ENCODE peak calls at places on chromosomes 16 and 17, in nine cellular contexts. One of them, this sample, is unnamed.
A peak's percentile ranks its signal among the peaks of the same experiment; 100 is the strongest.

GRCh38 chr16:78655481-78656114 is 556.1 kb downstream of the WWOX start:
- DNase-seq in left lobe of liver: no peak
- DNase-seq in small intestine: no peak
- DNase-seq in stimulated activated effector memory CD8-positive, alpha-beta T cell treated with anti-CD3 and anti-CD28 coated beads, Interleukin-12 subunit alpha, Interleukin-12 subunit beta, amount 100 ng/mL, for 72 hours: no peak
- DNase-seq in midbrain: no peak
- DNase-seq in NCI-H446: no peak
- DNase-seq in activated T-helper 2 cell treated with anti-CD3 and anti-CD28 coated beads, Interferon-gamma antibody, Interleukin-2, Interleukin-4, amounts not matched to agents 10 μg/mL and 5 μg/mL and 100 μg/mL, durations not matched to agents 14 hours and 24 hours and 36 hours: no peak
- DNase-seq in head of caudate nucleus: no peak
- DNase-seq in renal cortical epithelial cell: no peak
- DNase-seq in this sample: no peak

GRCh38 chr16:51009813-51010212 is 141.3 kb downstream of the SALL1 start:
- DNase-seq in activated T-helper 2 cell treated with anti-CD3 and anti-CD28 coated beads, Interferon-gamma antibody, Interleukin-2, Interleukin-4, amounts not matched to agents 10 μg/mL and 5 μg/mL and 100 μg/mL, durations not matched to agents 14 hours and 24 hours and 36 hours: no peak
- DNase-seq in NCI-H446: no peak
- DNase-seq in left lobe of liver: no peak
- DNase-seq in head of caudate nucleus: no peak
- DNase-seq in stimulated activated effector memory CD8-positive, alpha-beta T cell treated with anti-CD3 and anti-CD28 coated beads, Interleukin-12 subunit alpha, Interleukin-12 subunit beta, amount 100 ng/mL, for 72 hours: no peak
- DNase-seq in midbrain: no peak
- DNase-seq in small intestine: no peak
- DNase-seq in renal cortical epithelial cell: no peak
- DNase-seq in this sample: no peak

GRCh38 chr17:64355536-64356303 is 34.9 kb downstream of the PECAM1 start:
- DNase-seq in stimulated activated effector memory CD8-positive, alpha-beta T cell treated with anti-CD3 and anti-CD28 coated beads, Interleukin-12 subunit alpha, Interleukin-12 subunit beta, amount 100 ng/mL, for 72 hours: no peak
- DNase-seq in midbrain: no peak
- DNase-seq in head of caudate nucleus: no peak
- DNase-seq in activated T-helper 2 cell treated with anti-CD3 and anti-CD28 coated beads, Interferon-gamma antibody, Interleukin-2, Interleukin-4, amounts not matched to agents 10 μg/mL and 5 μg/mL and 100 μg/mL, durations not matched to agents 14 hours and 24 hours and 36 hours: no peak
- DNase-seq in NCI-H446: no peak
- DNase-seq in left lobe of liver: no peak
- DNase-seq in small intestine: no peak
- DNase-seq in renal cortical epithelial cell: no peak
- DNase-seq in this sample: no peak

GRCh38 chr17:78377858-78378224 is 608 bp upstream of the PGS1 start:
- DNase-seq in renal cortical epithelial cell: no peak
- DNase-seq in small intestine: peak; percentile 31
- DNase-seq in midbrain: no peak
- DNase-seq in stimulated activated effector memory CD8-positive, alpha-beta T cell treated with anti-CD3 and anti-CD28 coated beads, Interleukin-12 subunit alpha, Interleukin-12 subunit beta, amount 100 ng/mL, for 72 hours: peak; percentile 55
- DNase-seq in NCI-H446: no peak
- DNase-seq in head of caudate nucleus: no peak
- DNase-seq in left lobe of liver: no peak
- DNase-seq in activated T-helper 2 cell treated with anti-CD3 and anti-CD28 coated beads, Interferon-gamma antibody, Interleukin-2, Interleukin-4, amounts not matched to agents 10 μg/mL and 5 μg/mL and 100 μg/mL, durations not matched to agents 14 hours and 24 hours and 36 hours: no peak
- DNase-seq in this sample: no peak

GRCh38 chr16:88925540-88925887 is 51.5 kb downstream of the CBFA2T3 start:
- DNase-seq in midbrain: no peak
- DNase-seq in stimulated activated effector memory CD8-positive, alpha-beta T cell treated with anti-CD3 and anti-CD28 coated beads, Interleukin-12 subunit alpha, Interleukin-12 subunit beta, amount 100 ng/mL, for 72 hours: no peak
- DNase-seq in NCI-H446: no peak
- DNase-seq in left lobe of liver: no peak
- DNase-seq in small intestine: no peak
- DNase-seq in activated T-helper 2 cell treated with anti-CD3 and anti-CD28 coated beads, Interferon-gamma antibody, Interleukin-2, Interleukin-4, amounts not matched to agents 10 μg/mL and 5 μg/mL and 100 μg/mL, durations not matched to agents 14 hours and 24 hours and 36 hours: no peak
- DNase-seq in head of caudate nucleus: no peak
- DNase-seq in renal cortical epithelial cell: no peak
- DNase-seq in this sample: no peak

GRCh38 chr17:43368740-43369506 is 29.9 kb upstream of the ARL4D start:
- DNase-seq in NCI-H446: no peak
- DNase-seq in renal cortical epithelial cell: peak; percentile 63
- DNase-seq in activated T-helper 2 cell treated with anti-CD3 and anti-CD28 coated beads, Interferon-gamma antibody, Interleukin-2, Interleukin-4, amounts not matched to agents 10 μg/mL and 5 μg/mL and 100 μg/mL, durations not matched to agents 14 hours and 24 hours and 36 hours: peak; percentile 60
- DNase-seq in left lobe of liver: peak; percentile 85
- DNase-seq in head of caudate nucleus: peak; percentile 90
- DNase-seq in midbrain: peak; percentile 84
- DNase-seq in stimulated activated effector memory CD8-positive, alpha-beta T cell treated with anti-CD3 and anti-CD28 coated beads, Interleukin-12 subunit alpha, Interleukin-12 subunit beta, amount 100 ng/mL, for 72 hours: peak; percentile 84
- DNase-seq in small intestine: peak; percentile 81
- DNase-seq in this sample: peak; percentile 85

GRCh38 chr16:54546481-54546880 is 259.9 kb upstream of the IRX3 start:
- DNase-seq in left lobe of liver: no peak
- DNase-seq in stimulated activated effector memory CD8-positive, alpha-beta T cell treated with anti-CD3 and anti-CD28 coated beads, Interleukin-12 subunit alpha, Interleukin-12 subunit beta, amount 100 ng/mL, for 72 hours: no peak
- DNase-seq in midbrain: peak; percentile 6
- DNase-seq in head of caudate nucleus: no peak
- DNase-seq in renal cortical epithelial cell: no peak
- DNase-seq in activated T-helper 2 cell treated with anti-CD3 and anti-CD28 coated beads, Interferon-gamma antibody, Interleukin-2, Interleukin-4, amounts not matched to agents 10 μg/mL and 5 μg/mL and 100 μg/mL, durations not matched to agents 14 hours and 24 hours and 36 hours: no peak
- DNase-seq in small intestine: no peak
- DNase-seq in NCI-H446: no peak
- DNase-seq in this sample: no peak

GRCh38 chr17:60699090-60699489 is 21.4 kb downstream of the BCAS3 start:
- DNase-seq in renal cortical epithelial cell: no peak
- DNase-seq in small intestine: no peak
- DNase-seq in head of caudate nucleus: no peak
- DNase-seq in left lobe of liver: no peak
- DNase-seq in midbrain: no peak
- DNase-seq in activated T-helper 2 cell treated with anti-CD3 and anti-CD28 coated beads, Interferon-gamma antibody, Interleukin-2, Interleukin-4, amounts not matched to agents 10 μg/mL and 5 μg/mL and 100 μg/mL, durations not matched to agents 14 hours and 24 hours and 36 hours: no peak
- DNase-seq in NCI-H446: no peak
- DNase-seq in stimulated activated effector memory CD8-positive, alpha-beta T cell treated with anti-CD3 and anti-CD28 coated beads, Interleukin-12 subunit alpha, Interleukin-12 subunit beta, amount 100 ng/mL, for 72 hours: no peak
- DNase-seq in this sample: no peak

GRCh38 chr16:56438042-56438441 is 12.7 kb upstream of the AMFR start:
- DNase-seq in NCI-H446: no peak
- DNase-seq in renal cortical epithelial cell: no peak
- DNase-seq in activated T-helper 2 cell treated with anti-CD3 and anti-CD28 coated beads, Interferon-gamma antibody, Interleukin-2, Interleukin-4, amounts not matched to agents 10 μg/mL and 5 μg/mL and 100 μg/mL, durations not matched to agents 14 hours and 24 hours and 36 hours: no peak
- DNase-seq in head of caudate nucleus: no peak
- DNase-seq in stimulated activated effector memory CD8-positive, alpha-beta T cell treated with anti-CD3 and anti-CD28 coated beads, Interleukin-12 subunit alpha, Interleukin-12 subunit beta, amount 100 ng/mL, for 72 hours: no peak
- DNase-seq in midbrain: no peak
- DNase-seq in small intestine: no peak
- DNase-seq in left lobe of liver: no peak
- DNase-seq in this sample: no peak

GRCh38 chr17:55642741-55643140 is 79.9 kb downstream of the TMEM100 start:
- DNase-seq in activated T-helper 2 cell treated with anti-CD3 and anti-CD28 coated beads, Interferon-gamma antibody, Interleukin-2, Interleukin-4, amounts not matched to agents 10 μg/mL and 5 μg/mL and 100 μg/mL, durations not matched to agents 14 hours and 24 hours and 36 hours: no peak
- DNase-seq in stimulated activated effector memory CD8-positive, alpha-beta T cell treated with anti-CD3 and anti-CD28 coated beads, Interleukin-12 subunit alpha, Interleukin-12 subunit beta, amount 100 ng/mL, for 72 hours: no peak
- DNase-seq in renal cortical epithelial cell: no peak
- DNase-seq in left lobe of liver: no peak
- DNase-seq in midbrain: no peak
- DNase-seq in small intestine: no peak
- DNase-seq in head of caudate nucleus: no peak
- DNase-seq in NCI-H446: no peak
- DNase-seq in this sample: no peak

GRCh38 chr17:50219939-50220465 is 18.6 kb upstream of the COL1A1 start:
- DNase-seq in midbrain: no peak
- DNase-seq in head of caudate nucleus: no peak
- DNase-seq in left lobe of liver: peak; percentile 64
- DNase-seq in NCI-H446: no peak
- DNase-seq in small intestine: no peak
- DNase-seq in renal cortical epithelial cell: no peak
- DNase-seq in activated T-helper 2 cell treated with anti-CD3 and anti-CD28 coated beads, Interferon-gamma antibody, Interleukin-2, Interleukin-4, amounts not matched to agents 10 μg/mL and 5 μg/mL and 100 μg/mL, durations not matched to agents 14 hours and 24 hours and 36 hours: no peak
- DNase-seq in stimulated activated effector memory CD8-positive, alpha-beta T cell treated with anti-CD3 and anti-CD28 coated beads, Interleukin-12 subunit alpha, Interleukin-12 subunit beta, amount 100 ng/mL, for 72 hours: no peak
- DNase-seq in this sample: no peak

GRCh38 chr17:69763503-69763902 is 311.5 kb upstream of the KCNJ16 start:
- DNase-seq in left lobe of liver: no peak
- DNase-seq in renal cortical epithelial cell: peak; percentile 64
- DNase-seq in activated T-helper 2 cell treated with anti-CD3 and anti-CD28 coated beads, Interferon-gamma antibody, Interleukin-2, Interleukin-4, amounts not matched to agents 10 μg/mL and 5 μg/mL and 100 μg/mL, durations not matched to agents 14 hours and 24 hours and 36 hours: no peak
- DNase-seq in small intestine: no peak
- DNase-seq in NCI-H446: no peak
- DNase-seq in midbrain: no peak
- DNase-seq in head of caudate nucleus: no peak
- DNase-seq in stimulated activated effector memory CD8-positive, alpha-beta T cell treated with anti-CD3 and anti-CD28 coated beads, Interleukin-12 subunit alpha, Interleukin-12 subunit beta, amount 100 ng/mL, for 72 hours: no peak
- DNase-seq in this sample: no peak

GRCh38 chr17:1563786-1564613 is 1.4 kb upstream of the PITPNA start:
- DNase-seq in head of caudate nucleus: no peak
- DNase-seq in renal cortical epithelial cell: no peak
- DNase-seq in NCI-H446: no peak
- DNase-seq in activated T-helper 2 cell treated with anti-CD3 and anti-CD28 coated beads, Interferon-gamma antibody, Interleukin-2, Interleukin-4, amounts not matched to agents 10 μg/mL and 5 μg/mL and 100 μg/mL, durations not matched to agents 14 hours and 24 hours and 36 hours: no peak
- DNase-seq in stimulated activated effector memory CD8-positive, alpha-beta T cell treated with anti-CD3 and anti-CD28 coated beads, Interleukin-12 subunit alpha, Interleukin-12 subunit beta, amount 100 ng/mL, for 72 hours: no peak
- DNase-seq in small intestine: no peak
- DNase-seq in left lobe of liver: no peak
- DNase-seq in midbrain: no peak
- DNase-seq in this sample: no peak